ENCODE peak calls at places on chromosomes 11 and 22, in eight cellular contexts. One of them, this sample, is unnamed. For H3K4me1, the result is how much of the 10 kb centered on the place peaks cover.

GRCh38 chr11:5046754-5047330 is 516 bp downstream of the OR52J3 start:
- DNase-seq in heart left ventricle: no peak
- DNase-seq in pancreas: no peak
- DNase-seq in left ventricle myocardium inferior: no peak
- DNase-seq in ascending aorta: no peak
- DNase-seq in lung: no peak
- DNase-seq in small intestine: no peak
- DNase-seq in naive thymus-derived CD4-positive, alpha-beta T cell: no peak
- DNase-seq in this sample: no peak

GRCh38 chr11:46281374-46281831 is 3.9 kb downstream of the CREB3L1 start:
- DNase-seq in naive thymus-derived CD4-positive, alpha-beta T cell: no peak
- DNase-seq in heart left ventricle: no peak
- DNase-seq in ascending aorta: no peak
- DNase-seq in left ventricle myocardium inferior: no peak
- DNase-seq in small intestine: peak
- DNase-seq in lung: no peak
- DNase-seq in pancreas: peak
- DNase-seq in this sample: no peak

GRCh38 chr11:77559686-77560425 is 29.9 kb upstream of the AQP11 start:
- DNase-seq in naive thymus-derived CD4-positive, alpha-beta T cell: no peak
- DNase-seq in left ventricle myocardium inferior: no peak
- DNase-seq in pancreas: no peak
- DNase-seq in ascending aorta: no peak
- DNase-seq in heart left ventricle: no peak
- DNase-seq in small intestine: peak
- DNase-seq in lung: no peak
- DNase-seq in this sample: no peak

GRCh38 chr22:23251445-23252093 is 71.3 kb downstream of the BCR start:
- DNase-seq in ascending aorta: no peak
- DNase-seq in naive thymus-derived CD4-positive, alpha-beta T cell: no peak
- DNase-seq in heart left ventricle: no peak
- DNase-seq in small intestine: peak
- DNase-seq in lung: no peak
- DNase-seq in pancreas: no peak
- DNase-seq in left ventricle myocardium inferior: no peak
- DNase-seq in this sample: no peak

GRCh38 chr22:41517172-41518047 is 26.9 kb downstream of the POLR3H start:
- DNase-seq in heart left ventricle: peak
- DNase-seq in small intestine: peak
- DNase-seq in pancreas: peak
- DNase-seq in naive thymus-derived CD4-positive, alpha-beta T cell: no peak
- DNase-seq in left ventricle myocardium inferior: peak
- DNase-seq in ascending aorta: no peak
- DNase-seq in lung: peak
- DNase-seq in this sample: peak

GRCh38 chr11:44927174-44927661 is 23.5 kb downstream of the TP53I11 start:
- DNase-seq in naive thymus-derived CD4-positive, alpha-beta T cell: no peak
- DNase-seq in pancreas: peak
- DNase-seq in left ventricle myocardium inferior: peak
- DNase-seq in lung: peak
- DNase-seq in small intestine: peak
- DNase-seq in ascending aorta: no peak
- DNase-seq in heart left ventricle: peak
- DNase-seq in this sample: peak

GRCh38 chr11:133718831-133719230 is 126.5 kb downstream of the SPATA19 start:
- DNase-seq in small intestine: no peak
- DNase-seq in lung: no peak
- DNase-seq in pancreas: no peak
- DNase-seq in ascending aorta: no peak
- DNase-seq in naive thymus-derived CD4-positive, alpha-beta T cell: no peak
- DNase-seq in left ventricle myocardium inferior: no peak
- DNase-seq in heart left ventricle: no peak
- DNase-seq in this sample: no peak

GRCh38 chr11:19723572-19724342 is 11.1 kb downstream of the NAV2 start:
- DNase-seq in naive thymus-derived CD4-positive, alpha-beta T cell: no peak
- DNase-seq in ascending aorta: peak
- DNase-seq in small intestine: no peak
- DNase-seq in left ventricle myocardium inferior: no peak
- DNase-seq in pancreas: peak
- DNase-seq in heart left ventricle: no peak
- DNase-seq in lung: no peak
- DNase-seq in this sample: no peak

GRCh38 chr22:35337932-35338331 is 38.2 kb downstream of the TOM1 start:
- DNase-seq in small intestine: no peak
- DNase-seq in left ventricle myocardium inferior: no peak
- DNase-seq in pancreas: no peak
- DNase-seq in naive thymus-derived CD4-positive, alpha-beta T cell: no peak
- DNase-seq in ascending aorta: no peak
- DNase-seq in heart left ventricle: no peak
- DNase-seq in lung: no peak
- DNase-seq in this sample: no peak
- H3K27ac ChIP-seq in small intestine: no peak
- H3K27ac ChIP-seq in left ventricle myocardium inferior: no peak
- H3K27ac ChIP-seq in pancreas: no peak
- H3K27ac ChIP-seq in naive thymus-derived CD4-positive, alpha-beta T cell: no peak
- H3K27ac ChIP-seq in ascending aorta: no peak
- H3K27ac ChIP-seq in heart left ventricle: no peak
- H3K27ac ChIP-seq in lung: no peak
- H3K27ac ChIP-seq in this sample: no peak

DNA sequence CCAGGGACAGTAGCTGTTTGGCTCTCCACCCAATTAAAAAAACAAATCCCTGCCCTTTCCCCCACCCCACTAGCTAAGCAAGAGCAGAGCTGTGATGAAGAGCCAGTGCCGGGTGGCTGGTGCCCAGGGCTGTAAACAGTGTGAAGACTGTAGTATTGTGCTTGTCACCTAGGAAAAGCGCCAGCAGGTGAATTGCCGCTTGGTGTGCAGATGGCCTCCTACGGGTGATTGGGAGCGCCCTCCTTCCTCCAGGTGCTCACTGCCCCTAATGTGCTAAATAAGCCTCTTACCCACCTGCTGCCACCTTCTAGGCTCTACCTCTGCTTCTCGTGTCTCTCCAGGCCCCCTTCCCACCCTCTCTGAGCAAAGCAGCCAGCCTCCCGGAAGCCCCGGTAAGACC is 18.4 kb upstream of the RAPSN start:
- DNase-seq in lung: no peak
- DNase-seq in left ventricle myocardium inferior: no peak
- DNase-seq in small intestine: peak
- DNase-seq in ascending aorta: no peak
- DNase-seq in heart left ventricle: no peak
- DNase-seq in pancreas: no peak
- DNase-seq in naive thymus-derived CD4-positive, alpha-beta T cell: no peak
- DNase-seq in this sample: no peak
- H3K4me1 ChIP-seq in lung: under half
- H3K4me1 ChIP-seq in left ventricle myocardium inferior: half or more
- H3K4me1 ChIP-seq in small intestine: under half
- H3K4me1 ChIP-seq in ascending aorta: under half
- H3K4me1 ChIP-seq in heart left ventricle: under half
- H3K4me1 ChIP-seq in pancreas: under half
- H3K4me1 ChIP-seq in naive thymus-derived CD4-positive, alpha-beta T cell: under half
- H3K4me1 ChIP-seq in this sample: under half

GRCh38 chr11:47766363-47767227 is 546 bp downstream of the FNBP4 start:
- DNase-seq in heart left ventricle: peak
- DNase-seq in ascending aorta: no peak
- DNase-seq in left ventricle myocardium inferior: peak
- DNase-seq in small intestine: peak
- DNase-seq in pancreas: peak
- DNase-seq in naive thymus-derived CD4-positive, alpha-beta T cell: peak
- DNase-seq in lung: peak
- DNase-seq in this sample: peak

GRCh38 chr11:47768090-47768620 is 1.0 kb upstream of the FNBP4 start:
- DNase-seq in small intestine: peak
- DNase-seq in naive thymus-derived CD4-positive, alpha-beta T cell: no peak
- DNase-seq in ascending aorta: peak
- DNase-seq in lung: peak
- DNase-seq in heart left ventricle: peak
- DNase-seq in left ventricle myocardium inferior: peak
- DNase-seq in pancreas: peak
- DNase-seq in this sample: peak

GRCh38 chr11:47765086-47765485 is 2.1 kb downstream of the FNBP4 start:
- DNase-seq in left ventricle myocardium inferior: no peak
- DNase-seq in naive thymus-derived CD4-positive, alpha-beta T cell: no peak
- DNase-seq in small intestine: no peak
- DNase-seq in pancreas: no peak
- DNase-seq in lung: no peak
- DNase-seq in heart left ventricle: no peak
- DNase-seq in ascending aorta: no peak
- DNase-seq in this sample: no peak
- H3K4me3 ChIP-seq in left ventricle myocardium inferior: peak
- H3K4me3 ChIP-seq in naive thymus-derived CD4-positive, alpha-beta T cell: no peak
- H3K4me3 ChIP-seq in small intestine: no peak
- H3K4me3 ChIP-seq in pancreas: no peak
- H3K4me3 ChIP-seq in lung: no peak
- H3K4me3 ChIP-seq in heart left ventricle: peak
- H3K4me3 ChIP-seq in ascending aorta: no peak
- H3K4me3 ChIP-seq in this sample: peak

GRCh38 chr22:42617155-42617983 is 2.7 kb upstream of the POLDIP3 start:
- DNase-seq in ascending aorta: no peak
- DNase-seq in left ventricle myocardium inferior: no peak
- DNase-seq in small intestine: no peak
- DNase-seq in naive thymus-derived CD4-positive, alpha-beta T cell: no peak
- DNase-seq in lung: no peak
- DNase-seq in pancreas: no peak
- DNase-seq in heart left ventricle: no peak
- DNase-seq in this sample: no peak
- H3K27ac ChIP-seq in ascending aorta: peak
- H3K27ac ChIP-seq in left ventricle myocardium inferior: peak
- H3K27ac ChIP-seq in small intestine: no peak
- H3K27ac ChIP-seq in naive thymus-derived CD4-positive, alpha-beta T cell: no peak
- H3K27ac ChIP-seq in lung: no peak
- H3K27ac ChIP-seq in pancreas: no peak
- H3K27ac ChIP-seq in heart left ventricle: no peak
- H3K27ac ChIP-seq in this sample: peak

GRCh38 chr22:35987487-35987886 is 41.1 kb downstream of the RBFOX2 start:
- DNase-seq in ascending aorta: no peak
- DNase-seq in naive thymus-derived CD4-positive, alpha-beta T cell: no peak
- DNase-seq in heart left ventricle: no peak
- DNase-seq in lung: no peak
- DNase-seq in pancreas: no peak
- DNase-seq in left ventricle myocardium inferior: no peak
- DNase-seq in small intestine: peak
- DNase-seq in this sample: no peak

GRCh38 chr22:35985361-35985760 is 43.3 kb downstream of the RBFOX2 start:
- DNase-seq in heart left ventricle: no peak
- DNase-seq in naive thymus-derived CD4-positive, alpha-beta T cell: no peak
- DNase-seq in pancreas: no peak
- DNase-seq in left ventricle myocardium inferior: no peak
- DNase-seq in ascending aorta: no peak
- DNase-seq in small intestine: no peak
- DNase-seq in lung: no peak
- DNase-seq in this sample: no peak

GRCh38 chr22:35984776-35985175 is 43.8 kb downstream of the RBFOX2 start:
- DNase-seq in ascending aorta: no peak
- DNase-seq in naive thymus-derived CD4-positive, alpha-beta T cell: no peak
- DNase-seq in pancreas: no peak
- DNase-seq in left ventricle myocardium inferior: no peak
- DNase-seq in lung: no peak
- DNase-seq in heart left ventricle: no peak
- DNase-seq in small intestine: no peak
- DNase-seq in this sample: no peak

GRCh38 chr22:35984183-35984710 is 44.4 kb downstream of the RBFOX2 start:
- DNase-seq in lung: no peak
- DNase-seq in left ventricle myocardium inferior: no peak
- DNase-seq in heart left ventricle: no peak
- DNase-seq in ascending aorta: no peak
- DNase-seq in naive thymus-derived CD4-positive, alpha-beta T cell: no peak
- DNase-seq in small intestine: no peak
- DNase-seq in pancreas: no peak
- DNase-seq in this sample: no peak

GRCh38 chr22:35986085-35986484 is 42.5 kb downstream of the RBFOX2 start:
- DNase-seq in ascending aorta: no peak
- DNase-seq in small intestine: no peak
- DNase-seq in lung: no peak
- DNase-seq in heart left ventricle: no peak
- DNase-seq in left ventricle myocardium inferior: no peak
- DNase-seq in pancreas: no peak
- DNase-seq in naive thymus-derived CD4-positive, alpha-beta T cell: no peak
- DNase-seq in this sample: no peak
- H3K4me1 ChIP-seq in ascending aorta: under half
- H3K4me1 ChIP-seq in small intestine: under half
- H3K4me1 ChIP-seq in lung: under half
- H3K4me1 ChIP-seq in heart left ventricle: under half
- H3K4me1 ChIP-seq in left ventricle myocardium inferior: half or more
- H3K4me1 ChIP-seq in pancreas: under half
- H3K4me1 ChIP-seq in naive thymus-derived CD4-positive, alpha-beta T cell: under half
- H3K4me1 ChIP-seq in this sample: under half

GRCh38 chr11:1761857-1762536 is 1.7 kb downstream of the CTSD start:
- DNase-seq in naive thymus-derived CD4-positive, alpha-beta T cell: no peak
- DNase-seq in small intestine: no peak
- DNase-seq in lung: no peak
- DNase-seq in heart left ventricle: no peak
- DNase-seq in pancreas: no peak
- DNase-seq in left ventricle myocardium inferior: no peak
- DNase-seq in ascending aorta: no peak
- DNase-seq in this sample: no peak

GRCh38 chr11:1763796-1764661 is at the start of gene CTSD:
- DNase-seq in heart left ventricle: peak
- DNase-seq in left ventricle myocardium inferior: peak
- DNase-seq in naive thymus-derived CD4-positive, alpha-beta T cell: peak
- DNase-seq in ascending aorta: peak
- DNase-seq in small intestine: peak
- DNase-seq in pancreas: peak
- DNase-seq in lung: peak
- DNase-seq in this sample: peak

GRCh38 chr11:1761110-1761856 is 2.4 kb downstream of the CTSD start:
- DNase-seq in heart left ventricle: no peak
- DNase-seq in naive thymus-derived CD4-positive, alpha-beta T cell: no peak
- DNase-seq in small intestine: no peak
- DNase-seq in left ventricle myocardium inferior: no peak
- DNase-seq in ascending aorta: no peak
- DNase-seq in lung: no peak
- DNase-seq in pancreas: no peak
- DNase-seq in this sample: no peak

GRCh38 chr11:1763336-1763795 is 361 bp downstream of the CTSD start:
- DNase-seq in small intestine: peak
- DNase-seq in ascending aorta: no peak
- DNase-seq in lung: no peak
- DNase-seq in pancreas: no peak
- DNase-seq in heart left ventricle: no peak
- DNase-seq in left ventricle myocardium inferior: no peak
- DNase-seq in naive thymus-derived CD4-positive, alpha-beta T cell: no peak
- DNase-seq in this sample: no peak

DNA sequence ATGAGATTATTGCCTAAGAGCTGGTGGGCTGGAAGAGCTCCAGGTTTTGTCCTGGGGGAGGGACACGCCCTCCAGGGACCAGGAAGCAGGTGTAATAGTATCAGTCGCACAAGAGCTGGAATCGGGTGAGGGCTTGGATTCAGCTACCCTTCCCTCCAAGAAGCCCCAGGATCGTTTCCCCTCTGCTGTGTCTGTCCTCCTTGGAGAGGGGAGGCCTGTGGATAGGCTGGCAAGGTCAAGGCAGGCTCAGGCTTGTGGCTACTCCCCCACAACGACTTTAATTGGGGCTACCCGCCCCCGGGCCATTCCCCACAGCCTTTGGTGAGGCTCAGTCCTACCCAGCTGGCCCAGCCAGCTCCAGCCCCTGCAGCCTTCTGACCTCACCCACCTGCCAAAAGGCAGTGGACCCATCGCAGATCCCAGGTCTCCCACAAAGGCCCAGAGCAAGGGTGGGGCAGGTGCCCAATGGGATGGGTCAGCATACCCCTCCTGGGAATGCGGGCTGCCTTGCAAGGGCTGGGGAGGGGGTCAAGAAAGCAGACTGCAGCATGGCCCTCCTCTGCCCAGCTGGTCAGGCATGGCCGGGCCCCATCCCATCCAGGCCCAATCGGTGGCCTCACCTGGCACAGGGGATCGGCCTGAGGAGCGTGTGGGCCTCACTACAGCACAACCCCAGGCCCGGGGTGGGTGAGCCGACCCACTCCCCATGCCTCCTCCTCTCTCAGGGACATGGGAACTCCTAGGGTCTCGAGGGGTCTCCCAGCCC is 1.0 kb downstream of the CTSD start:
- DNase-seq in left ventricle myocardium inferior: peak
- DNase-seq in ascending aorta: no peak
- DNase-seq in lung: peak
- DNase-seq in heart left ventricle: peak
- DNase-seq in small intestine: peak
- DNase-seq in naive thymus-derived CD4-positive, alpha-beta T cell: no peak
- DNase-seq in pancreas: peak
- DNase-seq in this sample: peak
- H3K4me3 ChIP-seq in left ventricle myocardium inferior: peak
- H3K4me3 ChIP-seq in ascending aorta: peak
- H3K4me3 ChIP-seq in lung: peak
- H3K4me3 ChIP-seq in heart left ventricle: peak
- H3K4me3 ChIP-seq in small intestine: peak
- H3K4me3 ChIP-seq in naive thymus-derived CD4-positive, alpha-beta T cell: peak
- H3K4me3 ChIP-seq in pancreas: peak
- H3K4me3 ChIP-seq in this sample: peak